ENCODE peak calls at places on chromosome 20, in seven cellular contexts. K is naive thymus-derived CD4-positive, alpha-beta T cell; E is activated naive CD8-positive, alpha-beta T cell treated with anti-CD3 and anti-CD28 coated beads, Interleukin-2, amount 50 U/mL, for 24 hours; M is heart left ventricle; B is esophagus mucosa; X is aorta; U is left lung. H is an unnamed sample.

GRCh38 chr20:11686900-11687543 is 230.7 kb upstream of the BTBD3 start:
- ATAC-seq in K (no peak), E (no peak), M (no peak), B (no peak), X (no peak), U (peak), H (no peak)

GRCh38 chr20:6704132-6704861 is 63.2 kb upstream of the BMP2 start:
- ATAC-seq in K (no peak), E (no peak), M (peak), B (no peak), X (peak), U (peak), H (no peak)

GRCh38 chr20:36297656-36298055 is 8.5 kb upstream of the DLGAP4 start:
- ATAC-seq in K (no peak), E (no peak), M (no peak), B (no peak), X (no peak), U (no peak), H (no peak)

GRCh38 chr20:1663917-1664316 is 6.3 kb upstream of the SIRPG start:
- ATAC-seq in K (peak), E (peak), M (no peak), B (no peak), X (no peak), U (no peak), H (peak)

GRCh38 chr20:8997720-8998119 is 71.2 kb upstream of the PLCB4 start:
- ATAC-seq in K (no peak), E (no peak), M (no peak), B (no peak), X (no peak), U (no peak), H (no peak)

GRCh38 chr20:58700823-58701222 is 8.2 kb downstream of the NPEPL1 start:
- ATAC-seq in K (no peak), E (no peak), M (no peak), B (no peak), X (peak), U (no peak), H (no peak)

GRCh38 chr20:63848003-63848911 is 13.0 kb upstream of the ABHD16B start:
- ATAC-seq in K (no peak), E (no peak), M (peak), B (no peak), X (no peak), U (peak), H (no peak)

GRCh38 chr20:50594231-50594590 is 84.0 kb downstream of the PTPN1 start:
- ATAC-seq in K (peak), E (no peak), M (no peak), B (no peak), X (no peak), U (no peak), H (no peak)

GRCh38 chr20:40564997-40565680 is 123.9 kb downstream of the MAFB start:
- ATAC-seq in K (no peak), E (no peak), M (peak), B (peak), X (peak), U (peak), H (no peak)

GRCh38 chr20:57618766-57619052 is 1.5 kb downstream of the ZBP1 start:
- ATAC-seq in K (no peak), E (no peak), M (no peak), B (no peak), X (no peak), U (no peak), H (no peak)

GRCh38 chr20:36209921-36210320 is 26.4 kb upstream of the AAR2 start:
- ATAC-seq in K (no peak), E (no peak), M (no peak), B (no peak), X (no peak), U (no peak), H (no peak)

GRCh38 chr20:57716202-57716601 is 6.4 kb upstream of the PMEPA1 start:
- ATAC-seq in K (no peak), E (no peak), M (no peak), B (peak), X (no peak), U (no peak), H (no peak)

GRCh38 chr20:57308451-57309410 is 20.9 kb upstream of the SPO11 start:
- ATAC-seq in K (no peak), E (no peak), M (no peak), B (no peak), X (no peak), U (no peak), H (no peak)

GRCh38 chr20:2834401-2834800 is 6.1 kb downstream of the PCED1A start:
- ATAC-seq in K (no peak), E (no peak), M (no peak), B (no peak), X (no peak), U (no peak), H (no peak)

GRCh38 chr20:3276400-3277015 is 37.5 kb upstream of the SLC4A11 start:
- ATAC-seq in K (no peak), E (no peak), M (peak), B (peak), X (no peak), U (peak), H (no peak)

GRCh38 chr20:34536798-34537394 is 20.7 kb downstream of the DYNLRB1 start:
- ATAC-seq in K (peak), E (peak), M (peak), B (peak), X (no peak), U (peak), H (peak)

GRCh38 chr20:58646703-58647102 is 4.4 kb upstream of the STX16 start:
- ATAC-seq in K (no peak), E (no peak), M (no peak), B (no peak), X (no peak), U (no peak), H (no peak)

GRCh38 chr20:5900908-5901307 is 49.4 kb downstream of the TRMT6 start:
- ATAC-seq in K (no peak), E (no peak), M (no peak), B (no peak), X (no peak), U (no peak), H (no peak)

H was measured in activated CD4-positive, CD25-positive, alpha-beta regulatory T cell treated with anti-CD3 and anti-CD28 coated beads, Interleukin-2, amount 50 U/mL, for 24 hours.